ENCODE peak calls at places on chromosomes 1 and 21, in eight cellular contexts. One of them, this sample, is unnamed.

GRCh38 chr1:55320891-55321290 is 105.7 kb upstream of the USP24 start:
- DNase-seq in PC-3: no peak
- DNase-seq in breast epithelium: no peak
- DNase-seq in activated T-cell treated with anti-CD3 and anti-CD28 coated beads for 4 hours: no peak
- DNase-seq in brain microvascular endothelial cell: no peak
- DNase-seq in EL: no peak
- DNase-seq in B cell: no peak
- DNase-seq in H9: no peak
- DNase-seq in this sample: no peak

GRCh38 chr1:18951818-18952391 is 4.6 kb downstream of the IFFO2 start:
- DNase-seq in PC-3: no peak
- DNase-seq in breast epithelium: no peak
- DNase-seq in activated T-cell treated with anti-CD3 and anti-CD28 coated beads for 4 hours: peak; percentile 52
- DNase-seq in brain microvascular endothelial cell: peak; percentile 43
- DNase-seq in EL: no peak
- DNase-seq in B cell: peak; percentile 82
- DNase-seq in H9: no peak
- DNase-seq in this sample: peak; percentile 20

GRCh38 chr1:234780112-234780511 is 170.1 kb upstream of the IRF2BP2 start:
- DNase-seq in PC-3: no peak
- DNase-seq in breast epithelium: no peak
- DNase-seq in activated T-cell treated with anti-CD3 and anti-CD28 coated beads for 4 hours: no peak
- DNase-seq in brain microvascular endothelial cell: no peak
- DNase-seq in EL: no peak
- DNase-seq in B cell: no peak
- DNase-seq in H9: no peak
- DNase-seq in this sample: no peak

GRCh38 chr1:58290685-58291372 is 255.7 kb downstream of the OMA1 start:
- DNase-seq in PC-3: no peak
- DNase-seq in breast epithelium: no peak
- DNase-seq in activated T-cell treated with anti-CD3 and anti-CD28 coated beads for 4 hours: no peak
- DNase-seq in brain microvascular endothelial cell: peak; percentile 29
- DNase-seq in EL: peak; percentile 10
- DNase-seq in B cell: no peak
- DNase-seq in H9: peak; percentile 69
- DNase-seq in this sample: peak; percentile 16

GRCh38 chr1:245380790-245381535 is 226.2 kb downstream of the KIF26B start:
- DNase-seq in PC-3: no peak
- DNase-seq in breast epithelium: no peak
- DNase-seq in activated T-cell treated with anti-CD3 and anti-CD28 coated beads for 4 hours: no peak
- DNase-seq in brain microvascular endothelial cell: no peak
- DNase-seq in EL: no peak
- DNase-seq in B cell: no peak
- DNase-seq in H9: no peak
- DNase-seq in this sample: no peak

GRCh38 chr1:245831518-245831917 is 675.6 kb downstream of the SMYD3 start:
- DNase-seq in PC-3: no peak
- DNase-seq in breast epithelium: no peak
- DNase-seq in activated T-cell treated with anti-CD3 and anti-CD28 coated beads for 4 hours: no peak
- DNase-seq in brain microvascular endothelial cell: no peak
- DNase-seq in EL: no peak
- DNase-seq in B cell: no peak
- DNase-seq in H9: no peak
- DNase-seq in this sample: no peak

GRCh38 chr1:205936846-205937707 is 6.2 kb downstream of the SLC26A9 start:
- DNase-seq in PC-3: peak; percentile 68
- DNase-seq in breast epithelium: no peak
- DNase-seq in activated T-cell treated with anti-CD3 and anti-CD28 coated beads for 4 hours: no peak
- DNase-seq in brain microvascular endothelial cell: peak; percentile 61
- DNase-seq in EL: peak; percentile 87
- DNase-seq in B cell: no peak
- DNase-seq in H9: no peak
- DNase-seq in this sample: peak; percentile 64

GRCh38 chr1:202281316-202282016 is 60.3 kb downstream of the UBE2T start:
- DNase-seq in PC-3: peak; percentile 57
- DNase-seq in breast epithelium: no peak
- DNase-seq in activated T-cell treated with anti-CD3 and anti-CD28 coated beads for 4 hours: no peak
- DNase-seq in brain microvascular endothelial cell: peak; percentile 65
- DNase-seq in EL: peak; percentile 87
- DNase-seq in B cell: no peak
- DNase-seq in H9: no peak
- DNase-seq in this sample: peak; percentile 89

GRCh38 chr1:39575191-39576015 is 1.2 kb downstream of the PABPC4 start:
- DNase-seq in PC-3: peak; percentile 35
- DNase-seq in breast epithelium: peak; percentile 32
- DNase-seq in activated T-cell treated with anti-CD3 and anti-CD28 coated beads for 4 hours: peak; percentile 43
- DNase-seq in brain microvascular endothelial cell: peak; percentile 66
- DNase-seq in EL: peak; percentile 61
- DNase-seq in B cell: no peak
- DNase-seq in H9: peak; percentile 42
- DNase-seq in this sample: peak; percentile 62

GRCh38 chr1:98086796-98087195 is 166.0 kb upstream of the DPYD start:
- DNase-seq in PC-3: peak; percentile 97
- DNase-seq in breast epithelium: no peak
- DNase-seq in activated T-cell treated with anti-CD3 and anti-CD28 coated beads for 4 hours: no peak
- DNase-seq in brain microvascular endothelial cell: peak; percentile 96
- DNase-seq in EL: peak; percentile 99
- DNase-seq in B cell: no peak
- DNase-seq in H9: peak; percentile 33
- DNase-seq in this sample: peak; percentile 99

GRCh38 chr1:118979754-118980270 is 8.3 kb downstream of the TBX15 start:
- DNase-seq in PC-3: no peak
- DNase-seq in breast epithelium: no peak
- DNase-seq in activated T-cell treated with anti-CD3 and anti-CD28 coated beads for 4 hours: no peak
- DNase-seq in brain microvascular endothelial cell: no peak
- DNase-seq in EL: no peak
- DNase-seq in B cell: no peak
- DNase-seq in H9: no peak
- DNase-seq in this sample: no peak

GRCh38 chr1:12305377-12305776 is 75.5 kb downstream of the VPS13D start:
- DNase-seq in PC-3: no peak
- DNase-seq in breast epithelium: no peak
- DNase-seq in activated T-cell treated with anti-CD3 and anti-CD28 coated beads for 4 hours: no peak
- DNase-seq in brain microvascular endothelial cell: peak; percentile 54
- DNase-seq in EL: peak; percentile 26
- DNase-seq in B cell: no peak
- DNase-seq in H9: no peak
- DNase-seq in this sample: no peak

GRCh38 chr1:81513796-81514354 is 286.9 kb upstream of the ADGRL2 start:
- DNase-seq in PC-3: no peak
- DNase-seq in breast epithelium: no peak
- DNase-seq in activated T-cell treated with anti-CD3 and anti-CD28 coated beads for 4 hours: no peak
- DNase-seq in brain microvascular endothelial cell: no peak
- DNase-seq in EL: no peak
- DNase-seq in B cell: no peak
- DNase-seq in H9: no peak
- DNase-seq in this sample: no peak

GRCh38 chr1:214503553-214503952 is 47.8 kb downstream of the PTPN14 start:
- DNase-seq in PC-3: peak; percentile 72
- DNase-seq in breast epithelium: no peak
- DNase-seq in activated T-cell treated with anti-CD3 and anti-CD28 coated beads for 4 hours: no peak
- DNase-seq in brain microvascular endothelial cell: no peak
- DNase-seq in EL: no peak
- DNase-seq in B cell: no peak
- DNase-seq in H9: no peak
- DNase-seq in this sample: peak; percentile 30

GRCh38 chr1:202135221-202135721 is 9.3 kb downstream of the ARL8A start:
- DNase-seq in PC-3: peak; percentile 67
- DNase-seq in breast epithelium: peak; percentile 66
- DNase-seq in activated T-cell treated with anti-CD3 and anti-CD28 coated beads for 4 hours: peak; percentile 36
- DNase-seq in brain microvascular endothelial cell: peak; percentile 42
- DNase-seq in EL: peak; percentile 66
- DNase-seq in B cell: peak; percentile 66
- DNase-seq in H9: peak; percentile 76
- DNase-seq in this sample: peak; percentile 69

GRCh38 chr1:28437260-28437923 is 67.9 kb downstream of the PHACTR4 start:
- DNase-seq in PC-3: peak; percentile 71
- DNase-seq in breast epithelium: peak; percentile 44
- DNase-seq in activated T-cell treated with anti-CD3 and anti-CD28 coated beads for 4 hours: no peak
- DNase-seq in brain microvascular endothelial cell: peak; percentile 80
- DNase-seq in EL: peak; percentile 94
- DNase-seq in B cell: no peak
- DNase-seq in H9: no peak
- DNase-seq in this sample: peak; percentile 74

GRCh38 chr1:165117482-165117881 is 239.0 kb downstream of the LMX1A start:
- DNase-seq in PC-3: no peak
- DNase-seq in breast epithelium: no peak
- DNase-seq in activated T-cell treated with anti-CD3 and anti-CD28 coated beads for 4 hours: no peak
- DNase-seq in brain microvascular endothelial cell: no peak
- DNase-seq in EL: no peak
- DNase-seq in B cell: no peak
- DNase-seq in H9: peak; percentile 69
- DNase-seq in this sample: no peak

GRCh38 chr21:41932576-41933258 is 21.1 kb downstream of the C2CD2 start:
- DNase-seq in PC-3: peak; percentile 88
- DNase-seq in breast epithelium: no peak
- DNase-seq in activated T-cell treated with anti-CD3 and anti-CD28 coated beads for 4 hours: no peak
- DNase-seq in brain microvascular endothelial cell: peak; percentile 65
- DNase-seq in EL: peak; percentile 70
- DNase-seq in B cell: no peak
- DNase-seq in H9: no peak
- DNase-seq in this sample: no peak